ENCODE peak calls at places on chromosomes 13 and 19, in eight cellular contexts. S is heart left ventricle, F is neural crest cell, O is SK-N-SH, A is tibial artery, Z is bronchial epithelial cell, L is B cell, R is AG09309. J is an unnamed sample.

GRCh38 chr19:51227324-51227723 is 2.4 kb downstream of the CD33 start:
- DNase-seq in S (no peak), F (no peak), O (no peak), A (no peak), Z (no peak), L (no peak), R (no peak), J (no peak)

GRCh38 chr13:30804474-30804873 is 69.1 kb downstream of the ALOX5AP start:
- DNase-seq in S (no peak), F (no peak), O (peak), A (no peak), Z (no peak), L (no peak), R (no peak), J (peak)

GRCh38 chr19:40486017-40486416 is 19.2 kb downstream of the SPTBN4 start:
- DNase-seq in S (no peak), F (no peak), O (no peak), A (no peak), Z (no peak), L (no peak), R (no peak), J (no peak)

GRCh38 chr19:41373993-41374392 is 2.3 kb upstream of the TMEM91 start:
- DNase-seq in S (peak), F (no peak), O (peak), A (peak), Z (peak), L (no peak), R (peak), J (peak)

GRCh38 chr19:53810187-53810546 is 13.9 kb downstream of the NLRP12 start:
- DNase-seq in S (no peak), F (no peak), O (no peak), A (no peak), Z (no peak), L (no peak), R (no peak), J (no peak)

GRCh38 chr13:103044054-103044453 is 22.2 kb downstream of the SLC10A2 start:
- DNase-seq in S (no peak), F (no peak), O (no peak), A (no peak), Z (peak), L (no peak), R (no peak), J (no peak)

GRCh38 chr19:38385057-38385803 is 2.6 kb downstream of the GGN start:
- DNase-seq in S (no peak), F (no peak), O (no peak), A (no peak), Z (no peak), L (no peak), R (no peak), J (peak)

GRCh38 chr19:15419413-15420025 is 731 bp upstream of the AKAP8L start:
- DNase-seq in S (no peak), F (no peak), O (no peak), A (no peak), Z (peak), L (no peak), R (no peak), J (no peak)

GRCh38 chr13:88592105-88592504 is 920.9 kb downstream of the SLITRK5 start:
- DNase-seq in S (no peak), F (no peak), O (no peak), A (no peak), Z (peak), L (no peak), R (no peak), J (no peak)

GRCh38 chr19:12858041-12858928 is 20.0 kb downstream of the MAST1 start:
- DNase-seq in S (no peak), F (no peak), O (no peak), A (no peak), Z (no peak), L (no peak), R (no peak), J (no peak)

GRCh38 chr19:55113570-55114039 is 3.8 kb downstream of the PPP1R12C start:
- DNase-seq in S (peak), F (peak), O (peak), A (peak), Z (no peak), L (no peak), R (peak), J (peak)

GRCh38 chr19:54644056-54644455 is 13.8 kb downstream of the LILRB1 start:
- DNase-seq in S (peak), F (no peak), O (no peak), A (no peak), Z (no peak), L (no peak), R (no peak), J (no peak)

GRCh38 chr13:68927387-68928026 is 1180.1 kb upstream of the ATXN8OS start:
- DNase-seq in S (no peak), F (peak), O (peak), A (no peak), Z (peak), L (no peak), R (no peak), J (peak)

GRCh38 chr19:56137405-56137804 is 3.7 kb upstream of the ZNF444 start:
- DNase-seq in S (no peak), F (no peak), O (no peak), A (no peak), Z (no peak), L (no peak), R (no peak), J (no peak)

GRCh38 chr13:24997367-24997967 is 98.5 kb upstream of the PABPC3 start:
- DNase-seq in S (no peak), F (peak), O (peak), A (no peak), Z (peak), L (no peak), R (peak), J (no peak)

GRCh38 chr19:47228168-47228936 is 2.6 kb downstream of the BBC3 start:
- DNase-seq in S (peak), F (no peak), O (peak), A (peak), Z (no peak), L (no peak), R (no peak), J (peak)

GRCh38 chr13:83499286-83499685 is 383.0 kb downstream of the SLITRK1 start:
- DNase-seq in S (no peak), F (no peak), O (no peak), A (no peak), Z (peak), L (no peak), R (no peak), J (no peak)

GRCh38 chr19:48373567-48373966 is 9.4 kb downstream of the SYNGR4 start:
- DNase-seq in S (no peak), F (no peak), O (no peak), A (no peak), Z (no peak), L (no peak), R (no peak), J (no peak)

GRCh38 chr19:48372904-48373303 is 8.7 kb downstream of the SYNGR4 start:
- DNase-seq in S (no peak), F (no peak), O (peak), A (no peak), Z (peak), L (no peak), R (no peak), J (no peak)

GRCh38 chr19:48371367-48371766 is 7.2 kb downstream of the SYNGR4 start:
- DNase-seq in S (no peak), F (no peak), O (no peak), A (no peak), Z (no peak), L (no peak), R (no peak), J (no peak)

GRCh38 chr19:48368942-48369341 is 4.8 kb downstream of the SYNGR4 start:
- DNase-seq in S (no peak), F (no peak), O (no peak), A (no peak), Z (no peak), L (no peak), R (no peak), J (peak)

DNA sequence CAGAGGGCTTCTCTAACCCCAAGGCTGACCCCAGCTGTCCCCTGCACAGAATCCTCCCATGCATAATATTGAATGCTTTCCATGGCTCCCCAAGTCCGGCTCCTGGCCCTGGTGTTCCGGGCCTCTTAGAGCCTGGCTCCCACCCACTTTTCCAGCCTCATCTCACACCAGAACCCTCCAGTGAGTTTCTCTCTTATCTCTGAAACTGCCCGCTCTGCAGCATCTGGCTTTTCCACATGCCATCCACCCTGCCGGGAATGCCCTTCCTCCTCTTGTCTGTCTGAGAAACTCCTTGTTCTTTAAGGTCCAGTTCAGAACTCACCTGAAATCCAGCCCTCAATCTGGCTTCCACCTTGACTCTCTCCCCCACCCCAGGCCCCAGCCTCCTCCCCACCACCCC is 6.8 kb downstream of the SYNGR4 start:
- DNase-seq in S (no peak), F (no peak), O (peak), A (no peak), Z (no peak), L (no peak), R (no peak), J (no peak)
- TF ChIP-seq CTCF in S (no peak), F (no peak), O (no peak), A (no peak), Z (no peak), L (no peak), R (no peak), J (no peak)

DNA sequence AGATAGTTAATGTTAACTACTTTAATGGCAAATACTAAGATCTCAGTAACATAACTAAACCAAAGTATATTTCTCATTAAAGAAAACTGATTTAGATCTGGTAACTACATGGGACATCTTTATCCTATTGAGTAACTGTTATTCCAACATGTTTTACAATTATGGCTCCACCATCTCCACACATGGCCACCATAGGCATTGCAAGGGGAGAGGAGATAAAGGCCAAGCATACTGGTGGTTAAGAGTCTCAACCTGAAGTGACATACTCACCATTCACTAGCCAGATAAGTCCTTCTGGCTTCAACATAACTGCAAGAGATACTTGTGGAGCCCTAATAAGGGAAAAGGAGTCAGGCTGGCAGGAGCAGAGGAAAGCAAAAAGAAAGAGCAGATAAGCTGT is 1586.4 kb upstream of the SPRY2 start:
- DNase-seq in S (no peak), F (no peak), O (no peak), A (no peak), Z (peak), L (no peak), R (no peak), J (no peak)
- TF ChIP-seq CTCF in S (no peak), F (peak), O (no peak), A (no peak), Z (no peak), L (no peak), R (no peak), J (peak)

GRCh38 chr13:79673310-79673992 is 192.5 kb downstream of the NDFIP2 start:
- DNase-seq in S (no peak), F (no peak), O (no peak), A (no peak), Z (no peak), L (no peak), R (no peak), J (no peak)
- TF ChIP-seq CTCF in S (no peak), F (no peak), O (no peak), A (no peak), Z (no peak), L (no peak), R (no peak), J (no peak)

GRCh38 chr19:50203281-50204080 is at the start of gene MYH14:
- DNase-seq in S (peak), F (peak), O (peak), A (no peak), Z (no peak), L (no peak), R (no peak), J (peak)

GRCh38 chr19:50202399-50202798 is 1.0 kb upstream of the MYH14 start:
- DNase-seq in S (no peak), F (no peak), O (no peak), A (no peak), Z (no peak), L (no peak), R (no peak), J (no peak)

GRCh38 chr19:50204081-50204428 is 633 bp downstream of the MYH14 start:
- DNase-seq in S (no peak), F (no peak), O (no peak), A (no peak), Z (no peak), L (no peak), R (no peak), J (no peak)

GRCh38 chr19:50204811-50205675 is 1.6 kb downstream of the MYH14 start:
- DNase-seq in S (peak), F (peak), O (peak), A (no peak), Z (no peak), L (no peak), R (no peak), J (peak)

DNA sequence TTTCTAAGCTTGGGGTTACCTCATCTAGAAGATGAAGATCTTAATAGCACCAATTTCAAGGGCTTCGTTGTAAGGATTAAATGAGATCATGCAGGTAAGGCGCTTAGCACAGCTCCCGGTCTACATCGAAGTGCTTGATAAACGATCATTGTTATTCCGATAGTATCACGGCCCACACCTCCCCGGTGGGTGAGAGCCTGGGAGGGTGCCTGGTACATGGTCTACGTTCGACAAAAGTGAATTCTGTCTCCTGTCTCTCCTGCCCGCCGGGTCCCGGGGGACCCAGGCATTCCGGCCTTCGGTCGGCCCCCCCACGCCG is 501 bp upstream of the MYH14 start:
- DNase-seq in S (no peak), F (no peak), O (no peak), A (no peak), Z (no peak), L (no peak), R (no peak), J (no peak)
- TF ChIP-seq CTCF in S (no peak), F (no peak), O (no peak), A (no peak), Z (no peak), L (no peak), R (no peak), J (no peak)

DNA sequence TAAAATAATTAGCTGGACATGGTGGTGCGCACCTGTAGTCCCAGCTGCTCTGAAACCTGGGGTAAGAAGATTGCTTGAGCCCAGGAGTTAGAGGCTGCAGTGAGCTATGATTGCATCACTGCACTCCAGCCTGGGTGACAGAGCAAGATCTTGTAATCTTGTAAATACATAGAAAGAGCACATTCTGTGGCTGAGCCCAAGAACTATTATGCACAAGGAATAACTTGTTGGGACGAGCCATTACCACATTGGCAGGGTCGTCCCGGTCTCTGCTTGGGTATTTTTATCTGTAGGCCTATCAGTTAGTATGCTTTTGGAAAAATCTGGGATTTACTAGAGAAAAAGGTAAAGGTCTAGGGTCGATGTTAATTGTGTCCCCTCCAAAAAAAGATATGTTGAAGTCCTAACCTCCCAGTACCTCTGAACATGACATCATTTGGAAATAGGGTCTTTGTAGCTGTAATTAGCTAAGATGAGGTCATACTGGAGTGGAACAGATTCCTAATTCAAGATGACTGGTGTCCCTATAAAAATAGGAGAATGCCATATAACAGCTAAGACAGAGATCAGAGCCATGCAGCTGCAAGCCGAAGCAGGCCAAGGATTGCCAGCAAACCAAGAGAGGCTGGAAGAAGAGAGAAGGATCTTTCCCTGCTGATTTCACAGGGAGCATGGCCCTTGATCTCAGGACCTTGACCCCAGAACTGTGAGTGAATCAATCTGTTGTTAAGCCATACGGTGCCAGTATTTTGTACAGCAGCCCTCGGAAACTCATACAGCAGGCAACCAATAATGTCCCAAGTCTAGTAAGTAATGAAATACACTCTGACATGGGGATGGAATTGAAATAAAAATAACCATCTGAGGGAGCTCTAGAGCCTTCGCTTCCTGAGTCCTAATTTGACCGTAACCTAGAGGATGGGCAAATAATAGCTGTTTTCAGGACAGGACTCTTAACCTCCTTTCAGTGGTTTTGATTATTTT is 77.0 kb downstream of the TM9SF2 start:
- DNase-seq in S (no peak), F (peak), O (no peak), A (no peak), Z (peak), L (no peak), R (no peak), J (no peak)
- TF ChIP-seq CTCF in S (peak), F (peak), O (peak), A (peak), Z (peak), L (no peak), R (peak), J (no peak)

GRCh38 chr19:32041681-32042292 is 303.6 kb upstream of the ZNF507 start:
- DNase-seq in S (peak), F (peak), O (peak), A (no peak), Z (peak), L (no peak), R (no peak), J (peak)
- TF ChIP-seq CTCF in S (peak), F (peak), O (peak), A (peak), Z (peak), L (no peak), R (peak), J (peak)

DNA sequence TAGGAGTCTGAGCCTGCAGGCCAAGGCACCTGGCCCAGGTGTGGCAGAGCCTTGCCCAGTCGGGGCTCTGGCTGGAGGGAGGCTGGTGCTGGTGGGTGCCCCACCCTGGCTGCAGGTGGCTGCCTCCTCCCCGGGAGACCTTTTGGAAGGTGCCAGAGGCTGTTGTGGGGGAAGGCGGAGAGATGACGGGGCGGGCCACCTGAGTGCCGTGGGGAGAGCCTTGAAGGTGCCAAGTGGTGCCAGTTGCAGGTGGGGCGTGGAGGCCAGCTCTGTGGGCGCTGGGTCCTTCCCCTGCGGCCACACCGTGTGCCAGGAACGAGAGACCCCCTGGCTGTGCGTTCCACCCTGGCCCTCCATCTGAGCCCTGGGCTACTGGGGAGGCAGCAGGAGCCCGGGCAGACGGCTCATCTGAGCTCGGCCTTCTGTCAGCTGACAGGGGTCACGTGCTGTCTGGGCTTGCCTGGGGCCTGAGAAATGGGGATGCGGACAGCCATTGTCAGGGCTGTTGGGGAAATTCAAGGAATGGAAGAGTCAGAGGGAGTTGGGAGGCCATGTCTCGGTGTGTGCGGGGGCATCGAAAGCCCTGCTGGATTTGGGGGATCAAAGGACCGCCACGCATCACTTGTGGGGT is 20.9 kb downstream of the CEBPA start:
- DNase-seq in S (no peak), F (no peak), O (no peak), A (no peak), Z (no peak), L (no peak), R (no peak), J (no peak)
- TF ChIP-seq CTCF in S (no peak), F (no peak), O (no peak), A (no peak), Z (no peak), L (no peak), R (no peak), J (no peak)

GRCh38 chr13:113243847-113244246 is 34.4 kb downstream of the CUL4A start:
- DNase-seq in S (no peak), F (no peak), O (no peak), A (no peak), Z (no peak), L (no peak), R (no peak), J (no peak)

DNA sequence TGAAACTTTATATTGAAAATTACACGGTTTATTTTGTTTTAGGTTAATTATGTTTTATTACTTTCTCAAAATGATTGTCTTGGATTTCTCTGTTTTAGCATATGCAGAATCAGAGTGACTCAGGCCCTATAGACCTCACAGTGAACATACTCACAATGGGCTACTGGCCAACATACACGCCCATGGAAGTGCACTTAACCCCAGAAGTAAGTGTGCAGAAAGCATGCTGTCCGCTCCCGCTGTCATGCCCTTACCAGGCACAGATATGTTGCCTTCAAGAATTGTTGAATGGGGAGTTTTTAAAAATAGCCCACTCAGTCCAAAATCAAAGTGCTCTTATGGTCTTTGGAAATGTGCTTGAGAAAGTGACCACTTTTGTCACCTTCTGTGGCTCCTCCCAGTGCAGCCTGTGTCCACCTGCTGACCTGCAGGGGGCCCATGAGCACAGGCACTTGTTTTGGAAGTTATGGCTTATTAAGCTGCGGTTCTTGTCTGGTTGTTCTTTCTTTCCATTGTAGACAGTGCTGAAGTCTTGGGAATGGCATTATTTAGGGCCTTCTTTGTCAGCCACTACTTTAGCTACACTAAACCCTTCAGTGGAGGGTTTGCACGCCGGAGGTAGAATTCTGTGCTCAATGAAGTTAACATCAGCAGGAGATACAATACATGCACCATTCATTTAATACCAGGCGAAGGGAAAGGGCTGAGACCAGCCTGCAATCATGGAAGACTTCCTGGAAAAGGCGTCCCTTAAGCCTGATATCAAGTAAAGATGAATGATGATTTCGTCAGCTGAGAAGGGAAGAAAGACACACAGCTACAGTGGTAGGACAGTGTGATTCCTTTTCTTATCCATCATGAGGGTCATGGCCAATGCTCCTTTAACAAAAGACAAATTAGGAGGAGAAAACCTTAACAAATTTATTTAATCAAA is 36.7 kb downstream of the CUL4A start:
- DNase-seq in S (no peak), F (no peak), O (no peak), A (no peak), Z (peak), L (no peak), R (no peak), J (no peak)
- TF ChIP-seq CTCF in S (no peak), F (peak), O (peak), A (no peak), Z (peak), L (no peak), R (peak), J (peak)

J was measured in glutamatergic neuron.